ENCODE peak calls at places on chromosomes 3 and 15, in seven cellular contexts. R is fibroblast of lung, O is H9, H is osteoblast, U is IMR-90, S is endothelial cell of umbilical vein, A is GM23338. C is an unnamed sample.

GRCh38 chr3:126022741-126023359 is 53.9 kb downstream of the ROPN1B start:
- DNase-seq in R (no peak), O (peak; percentile 28), H (no peak), U (no peak), S (no peak), A (peak; percentile 12), C (no peak)

GRCh38 chr3:109863701-109864100 is 526.4 kb upstream of the DPPA4 start:
- DNase-seq in R (no peak), O (no peak), H (no peak), U (no peak), S (no peak), A (no peak), C (no peak)

GRCh38 chr3:114179575-114179974 is 723 bp upstream of the DRD3 start:
- DNase-seq in R (peak; percentile 26), O (peak; percentile 52), H (no peak), U (peak; percentile 32), S (peak; percentile 19), A (peak; percentile 77), C (no peak)

GRCh38 chr3:197355713-197356112 is 57.3 kb upstream of the DLG1 start:
- DNase-seq in R (no peak), O (no peak), H (no peak), U (no peak), S (no peak), A (no peak), C (no peak)

GRCh38 chr3:136078421-136079364 is 113.2 kb downstream of the PPP2R3A start:
- DNase-seq in R (peak; percentile 59), O (no peak), H (no peak), U (peak; percentile 38), S (peak; percentile 62), A (peak; percentile 23), C (peak; percentile 35)

GRCh38 chr3:9955067-9955502 is 2.9 kb upstream of the PRRT3 start:
- DNase-seq in R (peak; percentile 40), O (peak; percentile 71), H (peak; percentile 82), U (peak; percentile 40), S (no peak), A (peak; percentile 77), C (no peak)

GRCh38 chr3:23811117-23811487 is 5.3 kb downstream of the UBE2E1 start:
- DNase-seq in R (peak; percentile 18), O (no peak), H (no peak), U (no peak), S (no peak), A (peak; percentile 47), C (peak; percentile 37)

GRCh38 chr3:197613187-197613586 is 57.4 kb upstream of the BDH1 start:
- DNase-seq in R (no peak), O (no peak), H (no peak), U (no peak), S (no peak), A (no peak), C (no peak)

GRCh38 chr15:73046073-73046472 is 6.2 kb upstream of the NEO1 start:
- DNase-seq in R (no peak), O (no peak), H (no peak), U (no peak), S (no peak), A (no peak), C (no peak)

GRCh38 chr3:32117324-32117723 is 10.9 kb downstream of the GPD1L start:
- DNase-seq in R (no peak), O (no peak), H (no peak), U (no peak), S (no peak), A (no peak), C (no peak)

DNA sequence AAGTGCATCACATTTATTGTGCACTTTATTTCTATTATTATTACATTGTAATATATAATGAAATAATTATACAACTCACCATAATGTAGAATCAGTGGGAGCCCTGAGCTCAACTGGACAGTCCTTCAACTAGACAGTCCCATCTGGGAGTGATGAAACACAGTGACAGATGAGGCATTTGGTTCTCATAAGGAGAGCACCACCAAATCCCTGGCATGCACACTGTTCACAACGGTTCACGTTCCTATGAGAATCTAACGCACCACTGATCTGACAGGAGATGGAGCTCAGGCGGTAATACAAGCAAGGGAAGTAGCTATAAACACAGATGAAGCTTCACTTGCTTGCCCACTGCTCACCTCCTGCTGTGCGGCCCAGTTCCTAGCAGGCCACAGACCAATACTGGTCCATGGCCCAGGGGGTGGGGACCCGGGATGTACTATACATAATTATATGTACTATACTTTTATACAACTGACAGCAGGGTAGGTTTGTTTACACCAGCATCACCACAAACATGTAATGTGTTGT is 16.9 kb downstream of the PRKAR2A start:
- DNase-seq in R (no peak), O (no peak), H (no peak), U (no peak), S (no peak), A (no peak), C (no peak)
- H3K4me2 ChIP-seq in R (no peak overlapping the region), O (no peak overlapping the region), H (no peak overlapping the region), U (no peak overlapping the region), S (no peak overlapping the region), A (no peak overlapping the region), C (no peak overlapping the region)

GRCh38 chr3:13557417-13557816 is 8.5 kb downstream of the FBLN2 start:
- DNase-seq in R (no peak), O (no peak), H (no peak), U (no peak), S (no peak), A (no peak), C (no peak)

GRCh38 chr3:13555753-13556152 is 6.8 kb downstream of the FBLN2 start:
- DNase-seq in R (no peak), O (no peak), H (no peak), U (no peak), S (no peak), A (no peak), C (no peak)

GRCh38 chr3:13556937-13557336 is 8.0 kb downstream of the FBLN2 start:
- DNase-seq in R (no peak), O (no peak), H (no peak), U (no peak), S (no peak), A (no peak), C (no peak)

GRCh38 chr3:13557926-13558325 is 9.0 kb downstream of the FBLN2 start:
- DNase-seq in R (no peak), O (no peak), H (no peak), U (no peak), S (no peak), A (no peak), C (no peak)

GRCh38 chr3:13556214-13556613 is 7.3 kb downstream of the FBLN2 start:
- DNase-seq in R (no peak), O (no peak), H (no peak), U (no peak), S (no peak), A (no peak), C (peak; percentile 51)
- H3K4me1 ChIP-seq in R (no peaks in the 10 kb centered on the region), O (no peaks in the 10 kb centered on the region), H (no peaks in the 10 kb centered on the region), U (no peaks in the 10 kb centered on the region), S (no peaks in the 10 kb centered on the region), A (no peaks in the 10 kb centered on the region), C (peaks cover 8% of the 10 kb centered on the region)

DNA sequence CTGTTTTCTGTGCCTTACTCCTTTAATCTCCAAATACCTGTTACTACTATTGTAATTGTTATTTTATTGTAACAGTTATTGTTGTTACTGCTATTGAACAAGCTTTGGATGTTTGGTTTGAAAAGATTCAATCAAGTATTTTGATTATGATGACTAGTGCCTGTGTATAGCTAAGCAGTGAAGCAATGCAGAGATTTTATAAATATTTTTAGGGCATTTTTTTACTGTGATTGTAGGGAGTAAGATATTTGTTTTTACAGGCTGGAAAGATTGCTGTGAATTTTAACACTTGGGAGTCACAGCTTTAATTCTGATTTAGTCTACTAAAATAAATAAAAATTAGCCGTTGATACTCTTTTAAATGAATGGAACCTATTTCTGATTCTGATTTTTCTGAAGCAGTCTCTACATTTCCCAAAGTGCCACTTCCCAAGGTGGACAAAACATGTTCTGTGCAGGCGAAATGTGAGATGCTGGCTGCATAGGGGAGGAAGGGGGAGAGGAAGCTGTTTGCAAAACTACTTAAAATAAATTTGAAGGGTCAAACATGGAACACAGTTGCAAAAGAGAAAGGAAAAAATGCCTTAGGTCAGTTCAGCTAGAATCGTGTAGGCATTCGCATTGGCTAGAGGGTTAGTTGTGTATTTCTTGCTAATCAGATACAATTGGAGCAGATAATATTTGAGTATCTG is 25.6 kb downstream of the EEFSEC start:
- DNase-seq in R (peak; percentile 50), O (no peak), H (no peak), U (peak; percentile 15), S (no peak), A (no peak), C (no peak)
- H3K4me2 ChIP-seq in R (peak overlapping the region; percentile 82), O (no peak overlapping the region), H (peak overlapping the region; percentile 94), U (peak overlapping the region; percentile 56), S (no peak overlapping the region), A (peak overlapping the region; percentile 65), C (peak overlapping the region; percentile 36)

DNA sequence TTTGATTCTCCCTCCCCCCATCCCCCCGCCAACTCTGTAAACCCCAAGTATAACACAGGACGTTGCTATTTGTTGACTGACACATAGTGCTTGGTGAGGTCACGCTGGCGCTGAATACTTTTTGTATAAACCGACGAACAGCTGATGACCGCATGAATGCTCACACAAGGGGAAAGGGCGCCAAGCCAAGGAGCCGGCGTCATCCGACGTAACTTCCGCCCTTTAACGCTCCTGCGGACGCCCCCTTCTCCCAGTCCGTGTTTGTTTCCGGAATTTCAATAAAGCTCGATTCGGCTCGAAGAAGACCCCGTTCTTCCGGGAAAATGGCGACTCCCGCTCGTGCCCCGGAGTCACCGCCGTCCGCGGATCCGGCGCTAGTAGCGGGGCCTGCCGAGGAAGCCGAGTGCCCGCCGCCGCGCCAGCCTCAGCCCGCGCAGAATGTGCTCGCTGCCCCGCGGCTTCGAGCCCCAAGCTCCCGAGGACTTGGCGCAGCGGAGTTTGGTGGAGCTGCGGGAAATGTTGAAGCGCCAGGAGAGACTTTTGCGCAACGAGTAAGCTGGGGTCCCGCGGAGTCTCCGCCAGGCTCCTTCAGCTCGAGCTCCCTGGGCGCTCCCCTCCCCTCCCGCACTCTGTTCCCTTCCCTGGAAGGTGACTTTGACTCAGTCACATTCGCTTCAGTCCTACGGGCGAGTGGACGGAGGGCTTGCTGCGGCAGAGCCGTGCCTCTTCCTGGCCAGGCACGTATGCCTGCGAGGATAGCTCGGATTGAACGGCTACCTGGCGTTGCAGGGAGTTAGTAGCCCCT is at the start of gene POLR2M:
- DNase-seq in R (peak; percentile 99), O (peak; percentile 90), H (peak; percentile 89), U (peak; percentile 100), S (peak; percentile 99), A (peak; percentile 97), C (peak; percentile 97)
- H3K4me1 ChIP-seq in R (peaks cover 6% of the 10 kb centered on the region), O (no peaks in the 10 kb centered on the region), H (peaks cover 14% of the 10 kb centered on the region), U (no peaks in the 10 kb centered on the region), S (peaks cover 16% of the 10 kb centered on the region), A (peaks cover 4% of the 10 kb centered on the region), C (peaks cover 9% of the 10 kb centered on the region)

DNA sequence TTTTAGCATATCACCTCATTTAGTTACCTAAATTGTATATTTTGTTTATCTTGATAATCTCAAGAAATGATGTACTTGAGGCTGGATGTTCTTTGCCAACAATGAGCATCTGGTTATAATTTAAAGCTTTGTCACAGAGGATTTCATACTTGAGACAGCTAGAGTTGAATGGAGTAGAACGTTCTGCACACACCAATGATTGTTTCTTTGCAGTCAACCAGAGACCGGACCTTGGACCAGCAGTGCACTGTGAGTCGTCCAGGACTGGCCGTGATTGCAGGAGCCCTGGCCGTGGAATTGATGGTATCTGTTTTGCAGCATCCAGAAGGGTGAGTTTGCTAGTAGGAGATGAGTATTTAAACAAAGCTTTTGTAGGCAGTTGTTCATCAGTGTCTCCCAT is 90.4 kb downstream of the ATG7 start:
- DNase-seq in R (no peak), O (no peak), H (no peak), U (peak; percentile 73), S (no peak), A (no peak), C (no peak)
- H3K4me2 ChIP-seq in R (peak overlapping the region; percentile 32), O (no peak overlapping the region), H (no peak overlapping the region), U (no peak overlapping the region), S (no peak overlapping the region), A (no peak overlapping the region), C (no peak overlapping the region)

GRCh38 chr15:63331456-63331855 is 50.2 kb downstream of the CA12 start:
- DNase-seq in R (no peak), O (no peak), H (no peak), U (peak; percentile 43), S (no peak), A (no peak), C (no peak)
- H3K4me1 ChIP-seq in R (peaks cover 6% of the 10 kb centered on the region), O (no peaks in the 10 kb centered on the region), H (peaks cover 13% of the 10 kb centered on the region), U (peaks cover 16% of the 10 kb centered on the region), S (peaks cover 10% of the 10 kb centered on the region), A (no peaks in the 10 kb centered on the region), C (peaks cover 9% of the 10 kb centered on the region)